ENCODE peak calls at places on chromosomes 2 and 18, in eight cellular contexts. One of them, this sample, is unnamed.

GRCh38 chr2:1795842-1796580 is 51.7 kb upstream of the PXDN start:
- DNase-seq in BE2C: no peak
- DNase-seq in K562: no peak
- DNase-seq in NB4: no peak
- DNase-seq in GM12864: no peak
- DNase-seq in GM06990: no peak
- DNase-seq in neural progenitor cell: no peak
- DNase-seq in A549: no peak
- DNase-seq in this sample: no peak

GRCh38 chr2:55861733-55862132 is 61.8 kb downstream of the EFEMP1 start:
- DNase-seq in BE2C: no peak
- DNase-seq in A549: no peak
- DNase-seq in K562: no peak
- DNase-seq in GM06990: no peak
- DNase-seq in NB4: no peak
- DNase-seq in neural progenitor cell: no peak
- DNase-seq in GM12864: no peak
- DNase-seq in this sample: no peak

GRCh38 chr2:85181093-85181685 is 48.0 kb downstream of the TCF7L1 start:
- DNase-seq in A549: no peak
- DNase-seq in neural progenitor cell: peak; percentile 24
- DNase-seq in K562: no peak
- DNase-seq in NB4: peak; percentile 26
- DNase-seq in GM12864: no peak
- DNase-seq in GM06990: no peak
- DNase-seq in BE2C: no peak
- DNase-seq in this sample: no peak

GRCh38 chr18:59748628-59749360 is 51.6 kb upstream of the CCBE1 start:
- DNase-seq in K562: no peak
- DNase-seq in neural progenitor cell: no peak
- DNase-seq in GM12864: no peak
- DNase-seq in NB4: no peak
- DNase-seq in A549: no peak
- DNase-seq in GM06990: no peak
- DNase-seq in BE2C: no peak
- DNase-seq in this sample: no peak

GRCh38 chr18:61898576-61899205 is 5.9 kb upstream of the RNF152 start:
- DNase-seq in NB4: no peak
- DNase-seq in A549: peak; percentile 4
- DNase-seq in K562: no peak
- DNase-seq in GM06990: no peak
- DNase-seq in neural progenitor cell: no peak
- DNase-seq in GM12864: no peak
- DNase-seq in BE2C: no peak
- DNase-seq in this sample: no peak

GRCh38 chr2:96547751-96548161 is 11.2 kb downstream of the ARID5A start:
- DNase-seq in GM06990: no peak
- DNase-seq in BE2C: no peak
- DNase-seq in NB4: no peak
- DNase-seq in A549: no peak
- DNase-seq in GM12864: no peak
- DNase-seq in neural progenitor cell: no peak
- DNase-seq in K562: no peak
- DNase-seq in this sample: no peak

GRCh38 chr2:54925022-54925421 is 125.2 kb downstream of the RTN4 start:
- DNase-seq in A549: no peak
- DNase-seq in K562: no peak
- DNase-seq in BE2C: no peak
- DNase-seq in NB4: no peak
- DNase-seq in GM12864: no peak
- DNase-seq in neural progenitor cell: no peak
- DNase-seq in GM06990: no peak
- DNase-seq in this sample: no peak

GRCh38 chr18:58671941-58672565 is 788 bp downstream of the MALT1 start:
- DNase-seq in GM12864: no peak
- DNase-seq in neural progenitor cell: no peak
- DNase-seq in A549: peak; percentile 31
- DNase-seq in BE2C: no peak
- DNase-seq in K562: no peak
- DNase-seq in NB4: peak; percentile 70
- DNase-seq in GM06990: no peak
- DNase-seq in this sample: no peak

GRCh38 chr2:197869030-197869429 is 64.6 kb downstream of the PLCL1 start:
- DNase-seq in BE2C: no peak
- DNase-seq in NB4: no peak
- DNase-seq in GM06990: no peak
- DNase-seq in neural progenitor cell: no peak
- DNase-seq in GM12864: no peak
- DNase-seq in K562: no peak
- DNase-seq in A549: no peak
- DNase-seq in this sample: no peak

GRCh38 chr2:94996401-94997100 is 29.0 kb upstream of the MAL start:
- DNase-seq in A549: no peak
- DNase-seq in neural progenitor cell: no peak
- DNase-seq in K562: no peak
- DNase-seq in BE2C: no peak
- DNase-seq in GM12864: no peak
- DNase-seq in GM06990: no peak
- DNase-seq in NB4: no peak
- DNase-seq in this sample: no peak

GRCh38 chr2:94999431-94999883 is 26.1 kb upstream of the MAL start:
- DNase-seq in neural progenitor cell: no peak
- DNase-seq in K562: no peak
- DNase-seq in GM12864: no peak
- DNase-seq in NB4: no peak
- DNase-seq in A549: no peak
- DNase-seq in GM06990: no peak
- DNase-seq in BE2C: no peak
- DNase-seq in this sample: no peak

GRCh38 chr2:95001117-95001551 is 24.4 kb upstream of the MAL start:
- DNase-seq in BE2C: no peak
- DNase-seq in neural progenitor cell: no peak
- DNase-seq in K562: no peak
- DNase-seq in NB4: no peak
- DNase-seq in GM12864: no peak
- DNase-seq in GM06990: no peak
- DNase-seq in A549: no peak
- DNase-seq in this sample: no peak

GRCh38 chr2:94995516-94995915 is 30.0 kb upstream of the MAL start:
- DNase-seq in GM06990: no peak
- DNase-seq in GM12864: no peak
- DNase-seq in neural progenitor cell: no peak
- DNase-seq in BE2C: no peak
- DNase-seq in A549: no peak
- DNase-seq in NB4: no peak
- DNase-seq in K562: no peak
- DNase-seq in this sample: no peak

DNA sequence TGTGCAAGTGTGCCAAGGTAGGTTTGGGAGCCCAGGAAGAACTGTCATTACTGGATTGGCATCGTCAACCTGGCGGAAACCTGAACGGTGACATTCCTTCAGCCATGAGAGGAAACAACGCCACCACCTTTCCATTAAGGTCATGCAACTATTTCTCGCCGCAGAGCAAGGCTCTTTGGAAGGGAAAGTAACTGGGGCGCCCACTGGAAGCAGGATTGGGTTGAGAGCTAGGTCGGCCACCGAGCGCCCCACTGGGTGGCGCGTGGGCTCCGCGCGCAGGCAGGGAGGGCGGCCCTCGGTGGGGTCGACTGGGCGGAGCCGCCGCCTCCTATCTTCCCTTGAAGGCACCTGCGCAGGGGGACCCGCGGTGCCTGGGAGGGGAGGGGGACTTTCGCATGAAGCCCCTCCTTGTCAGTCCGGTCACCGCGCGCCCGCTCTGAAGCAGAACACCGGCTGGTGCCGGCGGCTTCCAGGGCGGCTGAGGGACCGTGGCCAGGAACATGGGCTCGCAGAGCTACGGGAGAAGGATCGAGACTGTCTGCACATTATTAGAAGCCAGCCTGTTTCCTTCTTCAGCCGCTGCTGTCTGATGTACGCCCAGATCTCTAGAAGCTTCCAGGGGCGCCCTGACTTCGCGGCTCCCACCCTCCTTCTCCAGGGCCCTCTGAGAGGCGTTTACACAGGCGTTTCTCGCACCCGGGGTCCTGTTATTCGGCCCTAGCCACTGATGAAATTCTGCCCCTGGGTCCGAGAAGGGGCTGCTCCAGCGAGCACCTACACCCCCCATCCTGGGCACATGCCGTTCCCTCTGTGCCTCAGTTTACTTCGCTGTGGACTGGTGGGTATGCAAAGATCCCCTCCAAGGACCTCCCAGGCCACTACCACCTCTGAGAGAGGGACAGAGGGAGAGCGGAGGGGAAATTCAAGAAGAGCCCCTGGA is 27.3 kb upstream of the MAL start:
- DNase-seq in A549: no peak
- DNase-seq in GM06990: no peak
- DNase-seq in neural progenitor cell: no peak
- DNase-seq in K562: peak; percentile 31
- DNase-seq in NB4: no peak
- DNase-seq in GM12864: no peak
- DNase-seq in BE2C: no peak
- DNase-seq in this sample: no peak
- H3K4me3 ChIP-seq in A549: no peak overlapping the region
- H3K4me3 ChIP-seq in GM06990: no peak overlapping the region
- H3K4me3 ChIP-seq in neural progenitor cell: no peak overlapping the region
- H3K4me3 ChIP-seq in K562: no peak overlapping the region
- H3K4me3 ChIP-seq in NB4: no peak overlapping the region
- H3K4me3 ChIP-seq in GM12864: no peak overlapping the region
- H3K4me3 ChIP-seq in BE2C: no peak overlapping the region
- H3K4me3 ChIP-seq in this sample: peak overlapping the region; percentile 11

GRCh38 chr2:200130762-200131166 is 175.4 kb downstream of the MAIP1 start:
- DNase-seq in NB4: no peak
- DNase-seq in K562: no peak
- DNase-seq in BE2C: no peak
- DNase-seq in A549: no peak
- DNase-seq in GM06990: no peak
- DNase-seq in GM12864: no peak
- DNase-seq in neural progenitor cell: no peak
- DNase-seq in this sample: no peak

GRCh38 chr2:200129756-200130462 is 174.5 kb downstream of the MAIP1 start:
- DNase-seq in A549: no peak
- DNase-seq in BE2C: no peak
- DNase-seq in GM12864: no peak
- DNase-seq in NB4: no peak
- DNase-seq in neural progenitor cell: no peak
- DNase-seq in GM06990: no peak
- DNase-seq in K562: no peak
- DNase-seq in this sample: no peak

GRCh38 chr2:200131307-200131706 is 175.2 kb upstream of the SPATS2L start:
- DNase-seq in K562: no peak
- DNase-seq in GM12864: no peak
- DNase-seq in BE2C: no peak
- DNase-seq in A549: no peak
- DNase-seq in NB4: no peak
- DNase-seq in neural progenitor cell: no peak
- DNase-seq in GM06990: no peak
- DNase-seq in this sample: no peak

GRCh38 chr2:200125463-200125862 is 170.1 kb downstream of the MAIP1 start:
- DNase-seq in GM06990: no peak
- DNase-seq in BE2C: no peak
- DNase-seq in NB4: no peak
- DNase-seq in A549: no peak
- DNase-seq in GM12864: no peak
- DNase-seq in neural progenitor cell: no peak
- DNase-seq in K562: no peak
- DNase-seq in this sample: no peak

GRCh38 chr2:200127852-200128251 is 172.5 kb downstream of the MAIP1 start:
- DNase-seq in NB4: no peak
- DNase-seq in A549: no peak
- DNase-seq in neural progenitor cell: no peak
- DNase-seq in GM12864: no peak
- DNase-seq in K562: no peak
- DNase-seq in GM06990: no peak
- DNase-seq in BE2C: no peak
- DNase-seq in this sample: no peak
- TF ChIP-seq CTCF in NB4: no peak
- TF ChIP-seq CTCF in A549: no peak
- TF ChIP-seq CTCF in neural progenitor cell: no peak
- TF ChIP-seq CTCF in GM12864: no peak
- TF ChIP-seq CTCF in K562: no peak
- TF ChIP-seq CTCF in GM06990: no peak
- TF ChIP-seq CTCF in BE2C: no peak
- TF ChIP-seq CTCF in this sample: no peak

DNA sequence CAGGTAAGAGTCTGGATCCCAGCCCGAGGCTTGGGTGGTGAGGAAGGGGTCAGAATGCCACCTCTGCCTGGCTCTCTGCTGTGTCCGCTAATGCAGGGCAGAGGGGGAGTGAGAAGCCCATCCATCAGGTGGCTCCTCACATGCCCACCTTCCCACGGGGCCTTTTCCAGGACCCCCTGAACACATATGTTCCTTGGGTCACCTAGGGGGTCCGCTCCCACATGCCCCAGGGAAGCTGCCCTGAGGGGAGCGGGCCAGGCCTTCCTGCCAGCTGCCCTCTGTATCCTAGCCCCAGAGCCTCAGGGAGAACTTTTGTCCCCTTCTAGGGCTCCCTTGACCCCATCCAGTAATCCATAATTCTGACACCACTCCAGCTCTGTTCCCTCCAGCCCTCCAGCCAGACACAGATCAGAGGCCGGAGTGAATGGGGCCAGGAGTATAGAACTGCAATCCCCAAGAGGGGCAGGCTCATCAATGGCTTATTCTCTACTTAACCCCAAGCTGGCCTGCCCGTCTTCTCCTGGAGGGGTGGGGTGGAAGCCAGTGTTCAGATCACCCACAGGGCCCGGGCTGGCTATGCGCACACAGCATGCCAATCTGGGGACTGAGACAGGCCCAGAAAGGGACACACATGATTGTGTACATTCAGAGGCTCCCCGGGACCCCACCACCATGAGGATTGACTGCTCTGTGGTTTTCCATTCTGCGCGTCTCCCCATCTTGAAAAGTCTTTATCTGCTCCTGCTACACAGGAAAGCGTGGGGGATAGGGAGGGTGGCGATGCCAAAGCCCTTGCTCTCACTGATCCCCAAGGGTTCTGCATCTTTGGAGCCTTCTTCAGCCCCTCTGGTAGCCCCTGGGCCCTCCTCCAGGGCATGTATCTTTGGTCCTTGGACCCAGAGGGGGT is 1.1 kb downstream of the EMILIN1 start:
- DNase-seq in BE2C: peak; percentile 41
- DNase-seq in neural progenitor cell: no peak
- DNase-seq in NB4: no peak
- DNase-seq in A549: no peak
- DNase-seq in K562: no peak
- DNase-seq in GM12864: no peak
- DNase-seq in GM06990: no peak
- DNase-seq in this sample: no peak
- H3K4me3 ChIP-seq in BE2C: peak overlapping the region; percentile 93
- H3K4me3 ChIP-seq in neural progenitor cell: no peak overlapping the region
- H3K4me3 ChIP-seq in NB4: no peak overlapping the region
- H3K4me3 ChIP-seq in A549: no peak overlapping the region
- H3K4me3 ChIP-seq in K562: no peak overlapping the region
- H3K4me3 ChIP-seq in GM12864: no peak overlapping the region
- H3K4me3 ChIP-seq in GM06990: no peak overlapping the region
- H3K4me3 ChIP-seq in this sample: peak overlapping the region; percentile 10

DNA sequence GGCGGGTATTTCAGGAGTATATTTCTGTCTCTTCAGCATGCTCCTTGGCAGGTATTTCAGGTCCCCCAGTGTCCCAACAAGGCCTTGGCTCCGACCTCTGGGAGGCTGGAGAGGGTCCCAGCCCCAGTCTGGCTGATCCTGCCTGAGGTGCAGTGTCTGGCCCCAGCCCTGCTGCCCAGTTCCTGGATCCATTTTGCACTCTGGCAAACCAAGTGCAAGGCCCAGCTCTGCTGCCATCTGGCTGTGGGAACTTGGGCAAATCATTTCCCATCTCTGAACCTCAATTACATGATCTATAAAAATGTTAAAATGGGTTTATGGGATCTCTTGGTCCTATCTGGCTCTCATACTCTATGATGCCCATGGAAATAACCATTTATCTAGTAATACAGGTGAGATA is 63.6 kb downstream of the ZBTB7C start:
- DNase-seq in GM12864: no peak
- DNase-seq in A549: no peak
- DNase-seq in K562: no peak
- DNase-seq in neural progenitor cell: no peak
- DNase-seq in GM06990: no peak
- DNase-seq in BE2C: no peak
- DNase-seq in NB4: peak; percentile 24
- DNase-seq in this sample: peak; percentile 70
- TF ChIP-seq CTCF in GM12864: no peak
- TF ChIP-seq CTCF in A549: peak; percentile 34
- TF ChIP-seq CTCF in K562: peak; percentile 10
- TF ChIP-seq CTCF in neural progenitor cell: peak; percentile 29
- TF ChIP-seq CTCF in GM06990: peak; percentile 21
- TF ChIP-seq CTCF in BE2C: peak; percentile 32
- TF ChIP-seq CTCF in NB4: no peak
- TF ChIP-seq CTCF in this sample: no peak

This sample was measured in lower leg skin.